ENCODE peak calls at places on chromosomes 2 and 18, in five cellular contexts. Y is neural progenitor cell, E is ascending aorta, J is IMR-90, B is heart right ventricle. R is an unnamed sample.

GRCh38 chr2:221485500-221485870 is 86.6 kb downstream of the EPHA4 start:
- DNase-seq in E (no peak), B (no peak), J (no peak), Y (no peak), R (no peak)

GRCh38 chr2:147483293-147483669 is 361.5 kb upstream of the ACVR2A start:
- DNase-seq in B (no peak), Y (no peak), J (no peak), E (no peak), R (no peak)

GRCh38 chr2:25844089-25844488 is 34.2 kb downstream of the ASXL2 start:
- DNase-seq in Y (no peak), J (peak; percentile 65), B (no peak), E (no peak), R (no peak)

GRCh38 chr2:33378551-33379220 is 97.8 kb upstream of the RASGRP3 start:
- DNase-seq in B (no peak), J (peak; percentile 52), E (no peak), Y (peak; percentile 70), R (no peak)

GRCh38 chr2:96259497-96259921 is 6.3 kb downstream of the TMEM127 start:
- DNase-seq in Y (no peak), J (no peak), E (no peak), B (no peak), R (no peak)

GRCh38 chr18:35050638-35051287 is 9.6 kb downstream of the MAPRE2 start:
- DNase-seq in Y (no peak), B (no peak), J (no peak), E (no peak), R (no peak)

GRCh38 chr2:189350515-189351209 is 90.6 kb upstream of the WDR75 start:
- DNase-seq in Y (no peak), J (peak; percentile 88), E (peak; percentile 44), B (peak; percentile 36), R (peak; percentile 74)

GRCh38 chr2:78992807-78993517 is 32.5 kb upstream of the REG3G start:
- DNase-seq in E (no peak), J (no peak), B (no peak), Y (peak; percentile 59), R (no peak)

GRCh38 chr2:45907592-45907991 is 256.1 kb downstream of the PRKCE start:
- DNase-seq in B (no peak), Y (no peak), J (no peak), E (no peak), R (no peak)

GRCh38 chr18:73544032-73544431 is 603.6 kb downstream of the FBXO15 start:
- DNase-seq in B (no peak), Y (no peak), E (no peak), J (no peak), R (no peak)

GRCh38 chr18:48135436-48135966 is 205.0 kb upstream of the SMAD2 start:
- DNase-seq in E (no peak), Y (no peak), B (no peak), J (no peak), R (no peak)
- H3K4me3 ChIP-seq in E (peak overlapping the region; percentile 78), Y (peak overlapping the region; percentile 56), B (peak overlapping the region; percentile 64), J (no peak overlapping the region), R (peak overlapping the region; percentile 78)

DNA sequence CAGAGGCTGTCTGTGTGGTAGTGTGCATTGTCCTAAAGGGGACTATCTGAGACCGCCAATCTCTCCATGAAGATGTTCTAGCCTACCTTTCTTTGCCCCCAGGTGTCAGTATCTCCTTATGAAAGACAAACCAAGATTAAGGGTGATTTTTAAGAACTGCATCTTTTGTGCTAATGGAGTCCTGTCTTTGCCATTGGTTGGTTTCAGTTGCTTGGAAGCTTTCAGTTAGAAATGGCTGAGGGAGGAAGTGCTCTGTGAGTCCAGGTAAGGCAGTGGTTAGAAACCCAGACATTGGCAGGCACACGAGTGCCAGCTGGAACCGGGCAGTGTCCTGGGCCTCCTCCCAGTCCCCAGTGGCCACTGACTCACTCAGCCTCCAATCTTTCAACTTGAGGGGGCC is 111.3 kb downstream of the DOCK10 start:
- DNase-seq in E (no peak), B (no peak), Y (no peak), J (no peak), R (no peak)
- TF ChIP-seq CTCF in E (no peak), B (no peak), Y (no peak), J (no peak), R (no peak)

DNA sequence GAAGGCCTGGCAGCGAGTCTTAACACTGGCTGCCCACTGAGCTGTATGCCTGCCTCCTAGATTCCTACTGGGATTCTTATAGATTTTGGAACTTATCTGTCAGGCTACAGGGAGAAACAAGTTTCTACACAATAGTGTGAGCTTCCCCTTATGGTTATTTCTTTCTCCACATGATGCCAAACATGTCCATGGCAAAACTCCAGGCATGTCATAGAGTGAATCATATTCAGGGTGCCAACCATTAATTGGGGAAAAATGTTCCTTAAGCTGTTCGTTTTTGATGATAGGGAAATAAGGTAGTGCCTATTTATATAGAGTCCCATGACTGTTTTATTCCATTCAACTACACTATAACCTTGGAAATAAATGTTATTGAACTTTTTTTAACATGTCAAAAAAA is 1185.2 kb upstream of the CELF4 start:
- DNase-seq in B (no peak), J (no peak), Y (no peak), E (no peak), R (no peak)
- H3K27ac ChIP-seq in B (no peak overlapping the region), J (no peak overlapping the region), Y (no peak overlapping the region), E (no peak overlapping the region), R (no peak overlapping the region)

DNA sequence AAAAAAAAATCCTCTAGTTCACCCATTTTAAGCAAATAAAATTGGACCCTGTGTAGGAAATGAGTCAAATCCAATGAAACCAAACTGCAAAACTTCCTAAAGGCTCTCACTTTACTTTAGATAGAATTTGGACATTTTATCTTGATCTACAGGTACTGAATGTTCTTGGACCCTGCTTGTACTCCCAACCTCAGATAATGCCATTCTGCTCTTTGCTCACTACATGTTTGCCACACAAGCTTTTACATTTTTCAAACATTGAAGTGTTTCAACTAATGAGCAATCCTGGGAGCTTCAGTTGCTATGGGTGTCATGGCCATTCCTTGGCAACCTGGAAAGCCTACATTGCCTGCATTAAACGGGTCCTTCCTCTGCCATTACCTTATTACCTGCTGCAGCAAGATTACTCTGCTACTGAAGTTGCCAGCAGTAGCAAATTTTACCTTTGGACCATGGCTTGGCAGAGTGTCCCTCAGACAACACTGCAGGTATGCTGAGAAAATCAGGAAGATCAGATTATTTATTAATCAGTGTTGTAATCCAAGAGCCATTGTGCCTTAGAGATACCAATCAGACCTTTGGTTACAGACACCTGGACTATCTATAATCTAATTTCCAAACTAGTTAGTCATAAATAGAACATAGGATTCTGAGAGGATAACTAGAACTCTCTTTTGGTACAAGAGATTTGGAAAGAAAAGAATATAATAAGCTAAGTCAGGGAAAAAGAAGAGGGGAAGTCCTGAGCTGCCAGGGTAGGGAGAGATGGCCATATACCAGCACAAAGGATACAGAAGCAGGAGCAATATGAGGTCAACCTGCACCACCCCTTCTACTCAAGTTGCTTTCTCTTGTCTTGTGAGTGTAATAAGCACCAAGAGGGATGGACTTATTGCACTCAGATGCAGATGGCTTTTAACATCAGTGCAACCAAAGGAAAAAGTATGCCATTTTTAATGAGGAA is 293.3 kb upstream of the TFPI start:
- DNase-seq in Y (no peak), J (no peak), E (no peak), B (no peak), R (no peak)
- H3K4me3 ChIP-seq in Y (no peak overlapping the region), J (no peak overlapping the region), E (no peak overlapping the region), B (no peak overlapping the region), R (no peak overlapping the region)

DNA sequence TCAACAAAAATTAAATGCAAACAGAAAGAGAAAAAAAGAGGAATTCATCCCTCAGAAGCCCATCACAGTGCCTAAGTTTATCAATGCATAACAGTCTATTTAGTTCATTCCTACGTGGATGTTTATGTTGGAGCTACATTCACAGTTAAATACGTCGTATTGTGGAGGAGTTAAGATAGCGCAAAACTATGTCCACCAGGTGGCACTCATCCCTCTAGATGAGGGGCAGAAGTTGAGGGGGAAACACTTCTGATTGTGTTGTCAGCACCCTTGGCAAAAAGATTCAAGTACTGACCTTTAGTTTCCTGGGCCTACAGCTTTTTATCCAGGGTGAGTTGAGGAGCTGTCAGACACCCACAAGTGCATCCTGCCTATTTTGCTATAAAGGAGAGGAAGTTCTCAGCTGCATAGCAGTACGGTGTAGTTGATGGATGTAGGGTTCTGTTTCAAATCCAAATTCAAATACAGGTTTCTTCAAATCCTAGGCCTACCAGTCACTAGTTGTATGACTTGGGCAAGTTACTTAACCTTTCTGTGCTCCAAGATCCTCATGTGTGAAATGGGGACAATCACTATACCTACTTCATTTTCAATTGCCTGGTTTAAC is 26.8 kb upstream of the MYO1B start:
- DNase-seq in Y (peak; percentile 88), E (no peak), B (peak; percentile 46), J (peak; percentile 92), R (no peak)
- TF ChIP-seq CTCF in Y (peak; percentile 86), E (peak; percentile 66), B (peak; percentile 47), J (peak; percentile 82), R (peak; percentile 35)

GRCh38 chr2:30113617-30114293 is 33.1 kb upstream of the YPEL5 start:
- DNase-seq in Y (no peak), J (peak; percentile 93), E (peak; percentile 18), B (no peak), R (no peak)
- H3K27ac ChIP-seq in Y (no peak overlapping the region), J (peak overlapping the region; percentile 12), E (peak overlapping the region; percentile 59), B (no peak overlapping the region), R (no peak overlapping the region)

GRCh38 chr2:19899853-19900525 is 1.8 kb downstream of the TTC32 start:
- DNase-seq in Y (no peak), B (no peak), J (no peak), E (no peak), R (no peak)
- H3K4me3 ChIP-seq in Y (peak overlapping the region; percentile 89), B (peak overlapping the region; percentile 97), J (peak overlapping the region; percentile 76), E (peak overlapping the region; percentile 79), R (peak overlapping the region; percentile 83)

GRCh38 chr18:70172225-70172624 is 33.3 kb downstream of the RTTN start:
- DNase-seq in Y (no peak), J (peak; percentile 39), E (no peak), B (no peak), R (no peak)
- TF ChIP-seq CTCF in Y (peak; percentile 38), J (peak; percentile 66), E (peak; percentile 20), B (peak; percentile 8), R (no peak)

GRCh38 chr2:218368150-218368528 is 11.5 kb downstream of the CATIP start:
- DNase-seq in J (no peak), Y (no peak), B (no peak), E (no peak), R (no peak)
- H3K27ac ChIP-seq in J (no peak overlapping the region), Y (no peak overlapping the region), B (peak overlapping the region; percentile 61), E (peak overlapping the region; percentile 79), R (peak overlapping the region; percentile 94)